ENCODE peak calls at places on chromosomes 3 and 15, in nine cellular contexts. One of them, this sample, is unnamed.

GRCh38 chr15:76298986-76299385 is 12.3 kb downstream of the ETFA start:
- DNase-seq in tibial nerve: no peak
- DNase-seq in iris pigment epithelial cell: no peak
- DNase-seq in mesenchymal stem cell: no peak
- DNase-seq in ureter: no peak
- DNase-seq in fibroblast of the conjunctiva: no peak
- DNase-seq in left colon: no peak
- DNase-seq in activated CD8-positive, alpha-beta memory T cell treated with anti-CD3 and anti-CD28 coated beads for 48 hours: no peak
- DNase-seq in activated T-cell treated with anti-CD3 and anti-CD28 coated beads for 1 hour: no peak
- DNase-seq in this sample: no peak

GRCh38 chr3:80785475-80785874 is 976.0 kb downstream of the GBE1 start:
- DNase-seq in ureter: no peak
- DNase-seq in iris pigment epithelial cell: no peak
- DNase-seq in mesenchymal stem cell: no peak
- DNase-seq in activated T-cell treated with anti-CD3 and anti-CD28 coated beads for 1 hour: no peak
- DNase-seq in tibial nerve: no peak
- DNase-seq in activated CD8-positive, alpha-beta memory T cell treated with anti-CD3 and anti-CD28 coated beads for 48 hours: no peak
- DNase-seq in left colon: no peak
- DNase-seq in fibroblast of the conjunctiva: no peak
- DNase-seq in this sample: no peak

GRCh38 chr15:88756521-88756920 is 46.7 kb upstream of the ACAN start:
- DNase-seq in fibroblast of the conjunctiva: no peak
- DNase-seq in activated CD8-positive, alpha-beta memory T cell treated with anti-CD3 and anti-CD28 coated beads for 48 hours: no peak
- DNase-seq in mesenchymal stem cell: no peak
- DNase-seq in left colon: no peak
- DNase-seq in ureter: no peak
- DNase-seq in activated T-cell treated with anti-CD3 and anti-CD28 coated beads for 1 hour: no peak
- DNase-seq in iris pigment epithelial cell: no peak
- DNase-seq in tibial nerve: no peak
- DNase-seq in this sample: no peak

GRCh38 chr3:189677667-189678066 is 46.5 kb downstream of the TP63 start:
- DNase-seq in ureter: no peak
- DNase-seq in activated T-cell treated with anti-CD3 and anti-CD28 coated beads for 1 hour: no peak
- DNase-seq in left colon: no peak
- DNase-seq in tibial nerve: no peak
- DNase-seq in iris pigment epithelial cell: no peak
- DNase-seq in activated CD8-positive, alpha-beta memory T cell treated with anti-CD3 and anti-CD28 coated beads for 48 hours: no peak
- DNase-seq in mesenchymal stem cell: no peak
- DNase-seq in fibroblast of the conjunctiva: no peak
- DNase-seq in this sample: no peak

GRCh38 chr3:50380375-50381085 is 21.2 kb upstream of the TMEM115 start:
- DNase-seq in mesenchymal stem cell: no peak
- DNase-seq in activated T-cell treated with anti-CD3 and anti-CD28 coated beads for 1 hour: no peak
- DNase-seq in activated CD8-positive, alpha-beta memory T cell treated with anti-CD3 and anti-CD28 coated beads for 48 hours: no peak
- DNase-seq in iris pigment epithelial cell: no peak
- DNase-seq in fibroblast of the conjunctiva: no peak
- DNase-seq in left colon: no peak
- DNase-seq in ureter: no peak
- DNase-seq in tibial nerve: no peak
- DNase-seq in this sample: no peak

GRCh38 chr3:159711560-159712333 is 276.9 kb upstream of the IL12A start:
- DNase-seq in ureter: no peak
- DNase-seq in left colon: no peak
- DNase-seq in tibial nerve: no peak
- DNase-seq in activated T-cell treated with anti-CD3 and anti-CD28 coated beads for 1 hour: no peak
- DNase-seq in mesenchymal stem cell: peak
- DNase-seq in activated CD8-positive, alpha-beta memory T cell treated with anti-CD3 and anti-CD28 coated beads for 48 hours: no peak
- DNase-seq in fibroblast of the conjunctiva: peak
- DNase-seq in iris pigment epithelial cell: peak
- DNase-seq in this sample: peak

GRCh38 chr3:38578081-38578475 is 71.4 kb downstream of the SCN5A start:
- DNase-seq in activated CD8-positive, alpha-beta memory T cell treated with anti-CD3 and anti-CD28 coated beads for 48 hours: no peak
- DNase-seq in ureter: no peak
- DNase-seq in fibroblast of the conjunctiva: no peak
- DNase-seq in activated T-cell treated with anti-CD3 and anti-CD28 coated beads for 1 hour: no peak
- DNase-seq in left colon: no peak
- DNase-seq in mesenchymal stem cell: no peak
- DNase-seq in tibial nerve: no peak
- DNase-seq in iris pigment epithelial cell: no peak
- DNase-seq in this sample: no peak

GRCh38 chr3:194177156-194177555 is 41.2 kb downstream of the HES1 start:
- DNase-seq in left colon: no peak
- DNase-seq in tibial nerve: no peak
- DNase-seq in activated T-cell treated with anti-CD3 and anti-CD28 coated beads for 1 hour: no peak
- DNase-seq in fibroblast of the conjunctiva: no peak
- DNase-seq in iris pigment epithelial cell: no peak
- DNase-seq in mesenchymal stem cell: peak
- DNase-seq in ureter: no peak
- DNase-seq in activated CD8-positive, alpha-beta memory T cell treated with anti-CD3 and anti-CD28 coated beads for 48 hours: no peak
- DNase-seq in this sample: no peak

GRCh38 chr3:169241928-169242751 is 421.4 kb downstream of the MECOM start:
- DNase-seq in mesenchymal stem cell: peak
- DNase-seq in activated CD8-positive, alpha-beta memory T cell treated with anti-CD3 and anti-CD28 coated beads for 48 hours: no peak
- DNase-seq in left colon: no peak
- DNase-seq in iris pigment epithelial cell: peak
- DNase-seq in fibroblast of the conjunctiva: no peak
- DNase-seq in tibial nerve: no peak
- DNase-seq in ureter: no peak
- DNase-seq in activated T-cell treated with anti-CD3 and anti-CD28 coated beads for 1 hour: no peak
- DNase-seq in this sample: peak

GRCh38 chr3:136750922-136751258 is 1.3 kb downstream of the STAG1 start:
- DNase-seq in tibial nerve: no peak
- DNase-seq in fibroblast of the conjunctiva: peak
- DNase-seq in left colon: no peak
- DNase-seq in mesenchymal stem cell: no peak
- DNase-seq in iris pigment epithelial cell: peak
- DNase-seq in activated T-cell treated with anti-CD3 and anti-CD28 coated beads for 1 hour: no peak
- DNase-seq in ureter: no peak
- DNase-seq in activated CD8-positive, alpha-beta memory T cell treated with anti-CD3 and anti-CD28 coated beads for 48 hours: no peak
- DNase-seq in this sample: no peak

GRCh38 chr3:111369953-111370352 is 172.0 kb upstream of the CD96 start:
- DNase-seq in ureter: no peak
- DNase-seq in mesenchymal stem cell: no peak
- DNase-seq in iris pigment epithelial cell: no peak
- DNase-seq in tibial nerve: no peak
- DNase-seq in activated CD8-positive, alpha-beta memory T cell treated with anti-CD3 and anti-CD28 coated beads for 48 hours: no peak
- DNase-seq in activated T-cell treated with anti-CD3 and anti-CD28 coated beads for 1 hour: no peak
- DNase-seq in fibroblast of the conjunctiva: no peak
- DNase-seq in left colon: no peak
- DNase-seq in this sample: no peak

GRCh38 chr3:197306374-197307086 is 8.1 kb upstream of the DLG1 start:
- DNase-seq in tibial nerve: no peak
- DNase-seq in mesenchymal stem cell: peak
- DNase-seq in activated CD8-positive, alpha-beta memory T cell treated with anti-CD3 and anti-CD28 coated beads for 48 hours: no peak
- DNase-seq in left colon: no peak
- DNase-seq in ureter: no peak
- DNase-seq in iris pigment epithelial cell: peak
- DNase-seq in activated T-cell treated with anti-CD3 and anti-CD28 coated beads for 1 hour: no peak
- DNase-seq in fibroblast of the conjunctiva: no peak
- DNase-seq in this sample: no peak

GRCh38 chr3:125651246-125651645 is 55.9 kb upstream of the OSBPL11 start:
- DNase-seq in tibial nerve: no peak
- DNase-seq in iris pigment epithelial cell: peak
- DNase-seq in activated CD8-positive, alpha-beta memory T cell treated with anti-CD3 and anti-CD28 coated beads for 48 hours: no peak
- DNase-seq in mesenchymal stem cell: peak
- DNase-seq in activated T-cell treated with anti-CD3 and anti-CD28 coated beads for 1 hour: no peak
- DNase-seq in ureter: no peak
- DNase-seq in left colon: no peak
- DNase-seq in fibroblast of the conjunctiva: no peak
- DNase-seq in this sample: no peak